ENCODE peak calls at places on chromosomes 2 and 18, in five cellular contexts. G is coronary artery; A is CD8-positive, alpha-beta T cell; N is tibial nerve; R is PC-9. C is an unnamed sample.

GRCh38 chr18:24499814-24500601 is 39.6 kb downstream of the HRH4 start:
- DNase-seq in R (no peak), N (no peak), A (no peak), G (peak; percentile 33), C (no peak)

GRCh38 chr2:71108091-71108490 is 21.9 kb downstream of the MCEE start:
- DNase-seq in A (no peak), G (no peak), R (no peak), N (no peak), C (no peak)

GRCh38 chr2:153072077-153072476 is 353.7 kb downstream of the ARL6IP6 start:
- DNase-seq in A (no peak), G (no peak), N (no peak), R (no peak), C (no peak)

GRCh38 chr2:30428034-30428662 is 18.9 kb upstream of the LCLAT1 start:
- DNase-seq in R (no peak), G (no peak), A (no peak), N (no peak), C (no peak)

GRCh38 chr18:27750014-27750413 is 426.9 kb downstream of the CDH2 start:
- DNase-seq in A (no peak), N (no peak), R (peak; percentile 33), G (no peak), C (peak; percentile 25)

GRCh38 chr18:48951448-48952286 is 902 bp upstream of the SMAD7 start:
- DNase-seq in N (peak; percentile 68), G (peak; percentile 91), A (peak; percentile 61), R (peak; percentile 75), C (no peak)

GRCh38 chr2:40751981-40752380 is 300.1 kb upstream of the SLC8A1 start:
- DNase-seq in G (no peak), N (no peak), R (no peak), A (no peak), C (no peak)

GRCh38 chr2:11270891-11271290 is 73.5 kb downstream of the ROCK2 start:
- DNase-seq in R (no peak), A (no peak), N (no peak), G (no peak), C (no peak)

GRCh38 chr2:109466674-109467575 is 146.8 kb downstream of the SEPTIN10 start:
- DNase-seq in G (peak; percentile 72), A (no peak), N (no peak), R (no peak), C (no peak)

GRCh38 chr2:128665113-128665512 is 346.4 kb upstream of the HS6ST1 start:
- DNase-seq in A (no peak), R (no peak), N (no peak), G (no peak), C (no peak)

GRCh38 chr2:3805120-3805519 is 101.7 kb downstream of the DCDC2C start:
- DNase-seq in R (no peak), G (no peak), A (no peak), N (no peak), C (no peak)

GRCh38 chr18:42670860-42671259 is 444.6 kb downstream of the RIT2 start:
- DNase-seq in R (no peak), A (no peak), G (no peak), N (no peak), C (no peak)

GRCh38 chr2:97673915-97674283 is 4.4 kb downstream of the C2orf92 start:
- DNase-seq in N (no peak), A (no peak), G (no peak), R (no peak), C (no peak)

GRCh38 chr18:44130365-44130942 is 550.2 kb upstream of the SETBP1 start:
- DNase-seq in N (no peak), R (no peak), G (no peak), A (no peak), C (peak; percentile 23)

GRCh38 chr18:644395-645004 is 13.0 kb upstream of the TYMS start:
- DNase-seq in A (no peak), G (no peak), R (no peak), N (no peak), C (no peak)

GRCh38 chr18:59352250-59352855 is 6.7 kb downstream of the LMAN1 start:
- DNase-seq in R (no peak), N (no peak), A (no peak), G (no peak), C (no peak)

GRCh38 chr2:188894028-188894427 is 80.1 kb upstream of the COL3A1 start:
- DNase-seq in N (no peak), A (no peak), G (no peak), R (no peak), C (no peak)

GRCh38 chr18:48804856-48805610 is 145.7 kb downstream of the SMAD7 start:
- DNase-seq in A (no peak), N (no peak), R (no peak), G (peak; percentile 70), C (no peak)

GRCh38 chr2:38551746-38552145 is 51.0 kb downstream of the HNRNPLL start:
- DNase-seq in R (no peak), N (no peak), G (no peak), A (no peak), C (no peak)

GRCh38 chr18:9876867-9877654 is 8.7 kb upstream of the TXNDC2 start:
- DNase-seq in R (peak; percentile 96), A (no peak), N (no peak), G (peak; percentile 83), C (no peak)

GRCh38 chr2:171416009-171416926 is 17.5 kb downstream of the METTL8 start:
- DNase-seq in G (peak; percentile 78), A (peak; percentile 44), N (peak; percentile 75), R (peak; percentile 79), C (peak; percentile 68)

GRCh38 chr18:48629730-48630324 is 91.0 kb downstream of the CTIF start:
- DNase-seq in R (peak; percentile 75), N (no peak), G (no peak), A (no peak), C (no peak)

GRCh38 chr2:47235127-47235526 is 80.0 kb upstream of the STPG4 start:
- DNase-seq in N (no peak), A (no peak), G (no peak), R (no peak), C (no peak)

GRCh38 chr2:200966770-200967169 is 3.3 kb upstream of the ORC2 start:
- DNase-seq in R (peak; percentile 72), A (no peak), N (no peak), G (no peak), C (no peak)

GRCh38 chr2:190959911-190960788 is 53.8 kb downstream of the STAT1 start:
- DNase-seq in R (no peak), A (no peak), N (no peak), G (no peak), C (no peak)

GRCh38 chr18:62339106-62339988 is 14.2 kb downstream of the TNFRSF11A start:
- DNase-seq in G (no peak), R (peak; percentile 85), N (no peak), A (no peak), C (no peak)

GRCh38 chr2:237701033-237701858 is 73.9 kb downstream of the LRRFIP1 start:
- DNase-seq in R (no peak), N (no peak), A (no peak), G (peak; percentile 74), C (no peak)

GRCh38 chr2:188765522-188765921 is 208.7 kb upstream of the COL3A1 start:
- DNase-seq in N (no peak), R (no peak), A (no peak), G (no peak), C (no peak)

GRCh38 chr2:235218486-235218907 is 266.7 kb downstream of the SH3BP4 start:
- DNase-seq in G (no peak), R (no peak), A (no peak), N (no peak), C (no peak)

GRCh38 chr2:13091463-13091862 is 374.7 kb downstream of the TRIB2 start:
- DNase-seq in R (no peak), N (no peak), G (no peak), A (no peak), C (no peak)

GRCh38 chr2:37325625-37326071 is 1.0 kb upstream of the PRKD3 start:
- DNase-seq in A (no peak), N (no peak), G (no peak), R (no peak), C (no peak)

GRCh38 chr2:132598536-132598935 is 71.5 kb downstream of the LYPD1 start:
- DNase-seq in N (no peak), A (no peak), R (no peak), G (no peak), C (no peak)

GRCh38 chr2:218850796-218851195 is 8.8 kb upstream of the WNT6 start:
- DNase-seq in G (peak; percentile 22), N (no peak), R (no peak), A (no peak), C (no peak)

GRCh38 chr2:64105676-64106461 is 38.4 kb downstream of the PELI1 start:
- DNase-seq in G (no peak), A (no peak), N (no peak), R (no peak), C (no peak)

GRCh38 chr2:9796056-9796792 is 47.0 kb upstream of the TAF1B start:
- DNase-seq in G (no peak), R (no peak), A (no peak), N (no peak), C (no peak)
- TF ChIP-seq CTCF in G (no peak), R (no peak), A (no peak), N (no peak), C (peak; percentile 35)

DNA sequence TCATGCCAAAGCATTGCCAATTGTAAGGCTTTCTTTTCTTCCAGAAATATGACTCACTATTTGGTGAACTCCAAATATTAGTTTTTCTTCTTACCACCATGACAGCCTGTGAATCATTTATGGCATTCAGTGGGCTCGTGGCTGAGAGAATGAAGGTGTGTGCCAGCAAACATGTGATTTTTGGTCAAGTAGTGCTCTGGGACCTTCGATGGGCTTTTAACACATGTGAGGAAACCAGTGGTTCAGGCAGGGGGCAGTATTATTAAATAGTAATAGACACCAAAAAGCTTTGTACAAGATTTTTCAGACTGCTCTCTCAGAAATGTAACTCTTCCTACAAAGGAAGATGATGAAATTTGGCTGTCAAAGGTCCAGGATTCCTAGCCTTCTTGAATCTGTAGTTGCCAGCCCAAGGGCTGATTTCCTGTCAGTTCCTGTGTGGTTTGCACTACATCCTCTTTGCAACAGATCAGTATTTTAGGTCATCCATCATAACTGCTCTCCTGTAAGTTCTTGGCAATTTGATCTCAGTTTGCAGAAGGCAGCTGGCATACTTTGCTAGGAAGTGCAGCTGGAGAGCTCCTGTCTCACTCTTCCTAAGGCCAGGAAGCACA is 64.3 kb downstream of the BABAM2 start:
- DNase-seq in N (peak; percentile 22), G (peak; percentile 81), R (peak; percentile 96), A (no peak), C (no peak)
- TF ChIP-seq CTCF in N (peak; percentile 13), G (no peak), R (peak; percentile 38), A (no peak), C (no peak)

GRCh38 chr2:254231-254630 is 9.6 kb downstream of the SH3YL1 start:
- DNase-seq in R (no peak), G (no peak), N (no peak), A (no peak), C (no peak)

GRCh38 chr2:257842-258241 is 6.0 kb downstream of the SH3YL1 start:
- DNase-seq in A (no peak), N (no peak), R (no peak), G (no peak), C (no peak)

GRCh38 chr2:257429-257828 is 6.4 kb downstream of the SH3YL1 start:
- DNase-seq in G (no peak), R (no peak), N (no peak), A (no peak), C (no peak)

GRCh38 chr2:255195-255594 is 8.6 kb downstream of the SH3YL1 start:
- DNase-seq in N (no peak), R (no peak), A (no peak), G (no peak), C (no peak)

GRCh38 chr2:256094-256493 is 7.7 kb downstream of the SH3YL1 start:
- DNase-seq in A (no peak), N (no peak), G (no peak), R (no peak), C (no peak)
- TF ChIP-seq CTCF in A (no peak), N (no peak), G (no peak), R (no peak), C (no peak)

GRCh38 chr2:114769991-114770390 is 327.6 kb downstream of the DPP10 start:
- DNase-seq in R (no peak), A (no peak), N (no peak), G (no peak), C (no peak)
- TF ChIP-seq CTCF in R (no peak), A (no peak), N (no peak), G (no peak), C (no peak)